ENCODE peak calls at places on chromosomes 4 and X, in nine cellular contexts. G is GM12892, B is lower leg skin, L is adrenal gland, Y is body of pancreas, A is suprapubic skin, C is gastrocnemius medialis, H is sigmoid colon, V is transverse colon. W is an unnamed sample.

GRCh38 chrX:132532955-132533354 is 44.1 kb upstream of the MBNL3 start:
- DNase-seq in G (no peak), B (no peak), L (no peak), Y (no peak), A (no peak), C (no peak), H (no peak), V (no peak), W (no peak)

GRCh38 chr4:3284734-3285557 is 7.9 kb upstream of the RGS12 start:
- DNase-seq in G (no peak), B (peak; percentile 83), L (no peak), Y (no peak), A (no peak), C (no peak), H (no peak), V (no peak), W (no peak)

GRCh38 chr4:53365121-53365485 is 758 bp downstream of the SCFD2 start:
- DNase-seq in G (no peak), B (no peak), L (no peak), Y (no peak), A (no peak), C (no peak), H (no peak), V (no peak), W (peak; percentile 63)

GRCh38 chr4:3303445-3303824 is 10.6 kb downstream of the RGS12 start:
- DNase-seq in G (no peak), B (peak; percentile 15), L (no peak), Y (no peak), A (no peak), C (no peak), H (no peak), V (no peak), W (no peak)

GRCh38 chr4:52037730-52038108 is 380 bp downstream of the SGCB start:
- DNase-seq in G (peak; percentile 29), B (no peak), L (peak; percentile 33), Y (peak; percentile 14), A (peak; percentile 68), C (peak; percentile 75), H (peak; percentile 67), V (peak; percentile 21), W (no peak)

GRCh38 chrX:53088136-53088974 is 5.6 kb upstream of the KANTR start:
- DNase-seq in G (peak; percentile 64), B (peak; percentile 95), L (peak; percentile 89), Y (peak; percentile 91), A (peak; percentile 88), C (peak; percentile 76), H (peak; percentile 97), V (peak; percentile 84), W (no peak)

GRCh38 chr4:55446578-55446922 is 50.8 kb downstream of the TMEM165 start:
- DNase-seq in G (no peak), B (no peak), L (no peak), Y (no peak), A (no peak), C (no peak), H (no peak), V (no peak), W (no peak)

GRCh38 chrX:47623540-47624027 is 3.9 kb upstream of the SYN1 start:
- DNase-seq in G (no peak), B (no peak), L (peak; percentile 65), Y (peak; percentile 57), A (peak; percentile 59), C (no peak), H (no peak), V (peak; percentile 34), W (peak; percentile 19)

GRCh38 chr4:86556791-86557415 is 37.2 kb upstream of the PTPN13 start:
- DNase-seq in G (no peak), B (no peak), L (no peak), Y (no peak), A (no peak), C (no peak), H (no peak), V (no peak), W (no peak)

DNA sequence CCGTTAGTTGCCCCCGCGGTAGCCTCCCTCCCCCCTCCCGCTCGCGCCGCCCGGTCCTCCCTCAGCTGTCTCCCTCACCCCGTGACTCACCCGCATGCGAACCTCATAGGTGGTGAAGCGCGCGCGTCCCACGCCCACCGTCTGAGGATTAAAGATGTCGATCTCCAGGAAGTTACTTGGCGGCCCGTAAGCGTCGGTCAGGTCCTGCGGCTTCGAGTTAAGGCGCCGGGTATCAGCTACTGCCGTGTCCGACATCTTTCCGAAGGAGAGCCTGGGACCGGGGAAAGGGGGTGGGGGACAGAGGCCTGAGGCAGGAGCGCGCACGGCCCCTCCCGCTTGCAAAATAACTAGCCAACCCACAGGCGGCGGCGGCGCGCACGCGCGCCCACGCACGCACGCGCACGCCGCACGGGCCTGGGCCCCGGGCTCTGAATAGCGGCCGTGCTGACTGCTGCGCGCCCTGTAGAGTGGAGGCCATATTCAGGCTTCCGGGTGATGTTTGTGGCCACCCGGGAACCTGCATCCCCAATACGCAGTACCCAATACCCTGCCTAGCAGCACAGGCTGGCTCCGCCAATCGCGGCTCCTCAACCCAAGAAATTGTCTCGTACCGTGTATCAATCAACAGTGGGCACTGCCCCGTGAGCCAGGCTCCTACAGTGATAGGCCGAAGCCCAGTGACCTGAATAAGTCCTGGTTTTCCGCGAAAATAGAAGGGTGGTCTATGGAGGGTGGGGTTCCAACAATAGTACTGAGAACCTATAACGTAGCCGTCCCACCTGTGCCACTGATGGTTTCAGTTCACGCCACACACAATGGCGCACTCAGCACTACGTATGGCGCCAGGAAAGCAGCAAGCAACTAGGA is at the start of gene SNX12:
- DNase-seq in G (peak; percentile 64), B (peak; percentile 97), L (peak; percentile 95), Y (peak; percentile 94), A (peak; percentile 93), C (peak; percentile 91), H (peak; percentile 96), V (peak; percentile 91), W (peak; percentile 96)
- TF ChIP-seq POLR2A in G (peak; percentile 74), B (no peak), L (no peak), Y (peak; percentile 63), A (no peak), C (peak; percentile 72), H (peak; percentile 9), V (peak; percentile 59), W (peak; percentile 73)

GRCh38 chr4:152682143-152682542 is 2.3 kb upstream of the TMEM154 start:
- DNase-seq in G (no peak), B (no peak), L (no peak), Y (no peak), A (no peak), C (no peak), H (no peak), V (no peak), W (no peak)

GRCh38 chr4:152680988-152681731 is 1.4 kb upstream of the TMEM154 start:
- DNase-seq in G (no peak), B (no peak), L (no peak), Y (no peak), A (no peak), C (no peak), H (no peak), V (no peak), W (no peak)

GRCh38 chr4:152676052-152676854 is 3.5 kb downstream of the TMEM154 start:
- DNase-seq in G (no peak), B (no peak), L (no peak), Y (no peak), A (no peak), C (no peak), H (no peak), V (no peak), W (no peak)

GRCh38 chr4:152678841-152679240 is 956 bp downstream of the TMEM154 start:
- DNase-seq in G (no peak), B (no peak), L (no peak), Y (no peak), A (no peak), C (no peak), H (no peak), V (no peak), W (no peak)

GRCh38 chr4:152679414-152680281 is at the start of gene TMEM154:
- DNase-seq in G (peak; percentile 42), B (peak; percentile 91), L (peak; percentile 48), Y (peak; percentile 32), A (peak; percentile 70), C (no peak), H (peak; percentile 72), V (peak; percentile 74), W (peak; percentile 56)
- TF ChIP-seq POLR2A in G (peak; percentile 96), B (no peak), L (no peak), Y (peak; percentile 49), A (no peak), C (no peak), H (no peak), V (peak; percentile 74), W (no peak)

DNA sequence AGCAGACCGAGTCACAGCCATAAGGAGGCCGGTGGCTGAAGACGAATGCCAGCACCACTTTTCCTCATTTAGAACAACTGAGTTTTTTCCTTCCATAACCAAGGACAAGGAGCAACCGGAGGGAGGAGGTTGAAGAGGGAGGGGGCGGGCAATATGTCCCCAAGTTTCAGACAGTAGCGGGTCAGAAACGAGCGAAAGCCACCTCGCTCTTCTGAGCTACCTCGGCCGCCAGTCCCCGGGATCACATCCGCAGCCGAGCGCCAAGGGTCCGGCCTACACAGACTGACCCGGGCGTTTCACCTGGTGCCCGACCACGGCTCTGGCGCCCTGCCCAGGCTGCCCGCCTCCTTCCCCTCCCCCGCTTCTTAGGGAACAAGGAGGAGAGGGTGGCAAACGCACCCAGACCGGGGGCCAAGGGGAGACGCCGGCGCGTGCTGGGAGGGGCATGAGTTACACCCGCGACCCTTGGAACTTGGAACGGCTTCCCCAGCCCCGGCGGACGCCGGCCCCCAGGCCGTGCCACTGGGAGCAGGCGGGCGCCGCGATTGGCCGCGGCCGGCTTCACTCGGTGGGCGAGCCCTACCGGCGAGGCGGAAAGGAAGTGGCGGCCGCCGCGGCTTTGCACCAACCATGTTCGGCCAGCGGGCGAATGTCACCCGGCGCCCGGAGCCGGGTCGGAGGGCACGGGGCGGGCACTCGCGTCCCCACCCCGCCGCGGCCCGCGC is 1.6 kb downstream of the IRF2 start:
- DNase-seq in G (peak; percentile 51), B (peak; percentile 94), L (peak; percentile 82), Y (peak; percentile 81), A (peak; percentile 91), C (peak; percentile 87), H (peak; percentile 88), V (peak; percentile 92), W (peak; percentile 79)
- TF ChIP-seq POLR2A in G (peak; percentile 75), B (no peak), L (no peak), Y (peak; percentile 79), A (no peak), C (peak; percentile 79), H (no peak), V (peak; percentile 87), W (peak; percentile 35)

GRCh38 chr4:75724066-75724866 is at the start of gene USO1:
- DNase-seq in G (peak; percentile 79), B (peak; percentile 100), L (peak; percentile 99), Y (peak; percentile 99), A (peak; percentile 99), C (peak; percentile 99), H (peak; percentile 99), V (peak; percentile 100), W (peak; percentile 100)

GRCh38 chr4:75726577-75726976 is 2.2 kb downstream of the USO1 start:
- DNase-seq in G (no peak), B (no peak), L (no peak), Y (no peak), A (no peak), C (no peak), H (no peak), V (no peak), W (no peak)

GRCh38 chr4:75723802-75724065 is 643 bp upstream of the USO1 start:
- DNase-seq in G (no peak), B (no peak), L (no peak), Y (no peak), A (no peak), C (no peak), H (no peak), V (no peak), W (no peak)

GRCh38 chr4:75723117-75723801 is 1.1 kb upstream of the USO1 start:
- DNase-seq in G (no peak), B (no peak), L (no peak), Y (peak; percentile 18), A (no peak), C (no peak), H (no peak), V (no peak), W (peak; percentile 17)

GRCh38 chr4:75724867-75725724 is 719 bp downstream of the USO1 start:
- DNase-seq in G (peak; percentile 67), B (peak; percentile 94), L (peak; percentile 85), Y (peak; percentile 77), A (peak; percentile 84), C (peak; percentile 87), H (peak; percentile 88), V (peak; percentile 80), W (peak; percentile 85)
- TF ChIP-seq POLR2A in G (no peak), B (no peak), L (no peak), Y (no peak), A (no peak), C (peak; percentile 34), H (peak; percentile 14), V (no peak), W (peak; percentile 51)

W was measured in erythroblast.